ENCODE peak calls at places on chromosome 7, in five cellular contexts. K is choroid plexus epithelial cell, P is endodermal cell, C is PC-3, V is left ventricle myocardium inferior. O is an unnamed sample.

GRCh38 chr7:1055084-1055450 is 10.7 kb downstream of the GPR146 start:
- DNase-seq in K (peak), P (no peak), C (no peak), V (peak), O (no peak)

GRCh38 chr7:3879337-3880054 is 578.4 kb downstream of the SDK1 start:
- DNase-seq in K (no peak), P (no peak), C (no peak), V (peak), O (no peak)

GRCh38 chr7:108299251-108300014 is 156.8 kb downstream of the NRCAM start:
- DNase-seq in K (peak), P (no peak), C (peak), V (no peak), O (no peak)

GRCh38 chr7:155584261-155584660 is 37.9 kb upstream of the CNPY1 start:
- DNase-seq in K (no peak), P (peak), C (no peak), V (no peak), O (no peak)

GRCh38 chr7:128863433-128863989 is 855 bp downstream of the ATP6V1F start:
- DNase-seq in K (peak), P (peak), C (peak), V (no peak), O (no peak)

GRCh38 chr7:44590910-44591309 is 8.9 kb upstream of the TMED4 start:
- DNase-seq in K (no peak), P (no peak), C (no peak), V (no peak), O (no peak)

GRCh38 chr7:54278847-54279246 is 263.3 kb upstream of the VSTM2A start:
- DNase-seq in K (no peak), P (no peak), C (no peak), V (no peak), O (no peak)

GRCh38 chr7:105885386-105886111 is 9.2 kb upstream of the ATXN7L1 start:
- DNase-seq in K (no peak), P (no peak), C (no peak), V (no peak), O (no peak)

DNA sequence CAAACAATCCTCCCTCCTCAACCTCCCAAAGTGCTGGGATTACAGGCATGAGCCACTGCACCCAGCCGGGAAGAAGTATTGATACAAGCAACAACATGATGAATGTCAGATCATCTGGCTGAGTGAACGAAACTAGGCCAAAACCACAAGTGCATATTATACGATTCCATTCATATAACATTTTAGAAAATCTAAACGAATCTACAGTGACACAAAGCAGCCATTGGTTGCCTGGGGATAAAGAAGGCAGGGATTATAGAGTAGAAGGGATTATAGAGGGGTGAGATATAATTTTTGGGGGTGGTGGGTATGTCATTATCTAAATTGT is 11.5 kb upstream of the RHBDD2 start:
- DNase-seq in K (no peak), P (no peak), C (no peak), V (no peak), O (no peak)
- TF ChIP-seq CTCF in K (no peak), P (no peak), C (no peak), V (no peak), O (no peak)

DNA sequence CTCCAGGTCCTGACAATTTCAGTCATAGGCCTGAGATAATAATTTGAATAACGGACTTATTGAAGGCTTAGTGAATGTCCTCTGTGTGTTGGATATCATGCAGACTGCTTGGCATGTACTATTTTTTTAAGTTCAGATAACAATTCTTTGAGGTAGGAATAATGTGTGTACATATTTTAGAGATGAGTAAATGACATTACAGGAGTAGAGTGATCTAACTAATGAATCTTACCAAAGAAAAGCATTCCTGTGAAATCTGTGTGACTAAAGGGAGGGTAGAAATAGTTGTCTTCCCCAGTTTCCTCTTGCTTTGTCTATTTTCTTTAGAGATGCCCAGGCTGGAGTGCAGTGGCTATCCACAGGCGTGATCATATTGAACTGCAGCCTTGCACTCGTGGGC is 391.8 kb upstream of the ETV1 start:
- DNase-seq in K (peak), P (no peak), C (peak), V (no peak), O (no peak)
- TF ChIP-seq CTCF in K (no peak), P (no peak), C (no peak), V (no peak), O (no peak)

GRCh38 chr7:117097860-117098259 is 144.6 kb downstream of the ST7 start:
- DNase-seq in K (no peak), P (no peak), C (no peak), V (no peak), O (no peak)
- TF ChIP-seq CTCF in K (no peak), P (no peak), C (no peak), V (no peak), O (no peak)

GRCh38 chr7:112205348-112206237 is 606 bp downstream of the DOCK4 start:
- DNase-seq in K (peak), P (peak), C (peak), V (peak), O (no peak)

GRCh38 chr7:112204776-112205347 is 1.3 kb downstream of the DOCK4 start:
- DNase-seq in K (peak), P (no peak), C (peak), V (no peak), O (no peak)

GRCh38 chr7:112207106-112207592 is 654 bp downstream of the ZNF277 start:
- DNase-seq in K (peak), P (no peak), C (peak), V (no peak), O (no peak)

GRCh38 chr7:112207765-112208164 is 1.3 kb downstream of the ZNF277 start:
- DNase-seq in K (no peak), P (no peak), C (no peak), V (no peak), O (no peak)

DNA sequence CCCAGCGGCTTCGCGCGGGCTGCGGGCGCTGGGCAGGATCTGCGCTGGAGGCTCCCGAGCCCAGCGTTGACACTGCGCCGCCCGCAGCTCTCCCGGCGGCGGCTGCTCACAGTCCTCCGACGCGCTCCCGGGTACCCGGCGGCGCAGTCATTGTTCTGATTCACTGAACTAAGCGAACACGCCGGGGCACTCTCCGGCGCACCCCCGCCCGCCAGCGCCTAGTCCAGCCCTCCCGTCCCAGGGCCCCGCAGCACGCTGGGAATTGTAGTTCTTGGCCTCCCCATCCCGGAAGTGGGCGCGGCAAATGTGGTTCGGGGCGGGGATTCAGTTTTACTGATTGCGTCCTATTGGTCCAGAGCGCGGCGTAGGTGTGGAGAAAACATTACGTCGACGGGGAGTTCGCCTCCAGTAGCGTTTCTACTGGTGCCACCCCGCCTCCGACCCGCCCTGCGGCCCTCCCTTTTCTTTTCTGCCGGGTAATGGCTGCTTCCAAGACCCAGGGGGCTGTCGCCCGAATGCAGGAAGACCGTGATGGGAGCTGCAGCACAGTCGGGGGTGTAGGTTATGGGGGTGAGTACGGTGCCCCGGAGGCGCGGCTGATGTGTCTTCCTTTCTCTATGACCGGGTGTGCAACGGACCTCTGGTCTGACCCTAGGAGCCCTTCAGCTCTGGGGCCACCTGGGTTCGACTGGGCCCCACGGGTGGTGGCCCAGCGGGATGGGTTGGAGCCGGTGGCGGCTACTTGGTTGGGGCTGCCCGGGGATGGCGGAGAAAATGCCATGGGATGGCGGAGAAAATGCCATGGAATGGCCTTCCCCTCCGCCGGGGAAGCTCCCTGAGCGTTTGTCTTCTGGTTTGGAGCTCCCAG is at the start of the genes DOCK4 and ZNF277:
- DNase-seq in K (peak), P (peak), C (peak), V (peak), O (peak)
- TF ChIP-seq CTCF in K (peak), P (no peak), C (no peak), V (no peak), O (no peak)